ENCODE peak calls at places on chromosomes 13 and 19, in seven cellular contexts. X is testis; P is NT2/D1; U is hepatocyte; S is RPMI8226; G is mesothelial cell of epicardium; D is activated naive CD8-positive, alpha-beta T cell treated with anti-CD3 and anti-CD28 coated beads, Interleukin-2, amount 50 U/mL, for 24 hours. R is an unnamed sample.

GRCh38 chr13:36839981-36840380 is 21.0 kb downstream of the RFXAP start:
- DNase-seq in X (no peak), P (no peak), U (no peak), S (no peak), G (no peak), D (no peak), R (no peak)

GRCh38 chr13:106941779-106942178 is 373.8 kb upstream of the ARGLU1 start:
- DNase-seq in X (no peak), P (no peak), U (no peak), S (no peak), G (no peak), D (no peak), R (no peak)

GRCh38 chr13:73168993-73169401 is 110.2 kb downstream of the KLF5 start:
- DNase-seq in X (no peak), P (no peak), U (no peak), S (no peak), G (no peak), D (no peak), R (no peak)

GRCh38 chr13:50915562-50915961 is 6.0 kb downstream of the RNASEH2B start:
- DNase-seq in X (no peak), P (no peak), U (no peak), S (no peak), G (no peak), D (peak), R (no peak)

GRCh38 chr19:41811036-41811435 is 14.6 kb downstream of the CEACAM3 start:
- DNase-seq in X (no peak), P (no peak), U (no peak), S (no peak), G (no peak), D (no peak), R (no peak)

GRCh38 chr19:30119180-30119920 is 177.3 kb downstream of the URI1 start:
- DNase-seq in X (no peak), P (no peak), U (no peak), S (no peak), G (no peak), D (no peak), R (peak)

GRCh38 chr13:99662678-99663077 is 161.4 kb downstream of the TM9SF2 start:
- DNase-seq in X (no peak), P (no peak), U (no peak), S (no peak), G (no peak), D (no peak), R (no peak)

GRCh38 chr19:8610928-8611284 is 391 bp upstream of the ADAMTS10 start:
- DNase-seq in X (no peak), P (no peak), U (peak), S (no peak), G (no peak), D (no peak), R (no peak)

GRCh38 chr19:6465006-6465405 is 935 bp downstream of the CRB3 start:
- DNase-seq in X (no peak), P (no peak), U (peak), S (no peak), G (no peak), D (no peak), R (no peak)

GRCh38 chr13:40981361-40981760 is 37.8 kb downstream of the ELF1 start:
- DNase-seq in X (no peak), P (no peak), U (no peak), S (no peak), G (no peak), D (no peak), R (no peak)

GRCh38 chr13:108214511-108215383 is 589 bp downstream of the LIG4 start:
- DNase-seq in X (peak), P (no peak), U (peak), S (no peak), G (no peak), D (peak), R (peak)

GRCh38 chr13:90008707-90009149 is 1338.8 kb upstream of the MIR17HG start:
- DNase-seq in X (no peak), P (peak), U (no peak), S (peak), G (no peak), D (no peak), R (no peak)

GRCh38 chr19:38514812-38515633 is 81.5 kb downstream of the RYR1 start:
- DNase-seq in X (peak), P (peak), U (peak), S (peak), G (peak), D (peak), R (no peak)

GRCh38 chr13:22063416-22064124 is 392.7 kb downstream of the FGF9 start:
- DNase-seq in X (no peak), P (no peak), U (no peak), S (no peak), G (no peak), D (no peak), R (no peak)

GRCh38 chr13:107373551-107373950 is 805.6 kb upstream of the ARGLU1 start:
- DNase-seq in X (no peak), P (peak), U (peak), S (no peak), G (no peak), D (no peak), R (no peak)

GRCh38 chr13:97028441-97029299 is 34.4 kb upstream of the OXGR1 start:
- DNase-seq in X (peak), P (peak), U (peak), S (peak), G (peak), D (peak), R (no peak)

GRCh38 chr19:33621811-33622504 is at the start of gene CHST8:
- DNase-seq in X (peak), P (peak), U (peak), S (peak), G (peak), D (no peak), R (no peak)

GRCh38 chr19:21947775-21948174 is 63.0 kb downstream of the ZNF208 start:
- DNase-seq in X (no peak), P (peak), U (no peak), S (no peak), G (no peak), D (no peak), R (no peak)

GRCh38 chr13:80547341-80547740 is 206.4 kb upstream of the SPRY2 start:
- DNase-seq in X (no peak), P (no peak), U (no peak), S (no peak), G (no peak), D (no peak), R (no peak)

GRCh38 chr19:41924151-41925145 is 3.8 kb downstream of the ERFL start:
- DNase-seq in X (no peak), P (no peak), U (no peak), S (no peak), G (no peak), D (no peak), R (no peak)

GRCh38 chr13:75495938-75496337 is 14.0 kb upstream of the TBC1D4 start:
- DNase-seq in X (no peak), P (no peak), U (no peak), S (no peak), G (no peak), D (no peak), R (no peak)

GRCh38 chr13:19596960-19597361 is 35.6 kb upstream of the TPTE2 start:
- DNase-seq in X (no peak), P (no peak), U (peak), S (no peak), G (no peak), D (no peak), R (no peak)

GRCh38 chr19:39709026-39709872 is 5.0 kb downstream of the LGALS14 start:
- DNase-seq in X (no peak), P (no peak), U (no peak), S (no peak), G (no peak), D (no peak), R (no peak)

GRCh38 chr13:102136735-102137296 is 265.0 kb downstream of the FGF14 start:
- DNase-seq in X (no peak), P (no peak), U (no peak), S (no peak), G (no peak), D (no peak), R (no peak)

GRCh38 chr19:30551271-30551670 is 179.1 kb downstream of the ZNF536 start:
- DNase-seq in X (no peak), P (no peak), U (no peak), S (no peak), G (no peak), D (no peak), R (no peak)

GRCh38 chr19:53254451-53255341 is at the start of gene ZNF677:
- DNase-seq in X (peak), P (peak), U (peak), S (no peak), G (peak), D (peak), R (peak)

GRCh38 chr13:33259296-33259695 is 26.3 kb downstream of the STARD13 start:
- DNase-seq in X (no peak), P (peak), U (no peak), S (no peak), G (no peak), D (no peak), R (no peak)

GRCh38 chr19:5282926-5283325 is 57.7 kb downstream of the PTPRS start:
- DNase-seq in X (peak), P (no peak), U (no peak), S (no peak), G (no peak), D (no peak), R (no peak)

GRCh38 chr19:17243854-17244617 is 1.7 kb downstream of the NR2F6 start:
- DNase-seq in X (peak), P (no peak), U (peak), S (no peak), G (no peak), D (no peak), R (peak)